ENCODE peak calls at places on chromosome 18, in ten cellular contexts. S is pancreas, P is tibial artery, Q is OCI-LY7, D is Peyer's patch, N is SK-N-SH, K is endodermal cell, I is sigmoid colon, B is upper lobe of left lung, Y is A549. T is an unnamed sample. For H3K4me1, the result is how much of the 10 kb centered on the place peaks cover.

GRCh38 chr18:58202406-58202730 is 158.3 kb downstream of the NEDD4L start:
- DNase-seq in P (no peak), Y (no peak), D (no peak), B (no peak), Q (no peak), S (no peak), K (no peak), N (peak), I (no peak), T (no peak)

GRCh38 chr18:74476154-74476553 is 19.0 kb upstream of the DIPK1C start:
- DNase-seq in Y (no peak), I (no peak), D (no peak), S (no peak), Q (no peak), P (no peak), N (peak), K (peak), B (no peak), T (peak)

GRCh38 chr18:68397241-68398035 is 317.5 kb downstream of the TMX3 start:
- DNase-seq in B (no peak), I (no peak), K (no peak), S (no peak), Q (no peak), N (no peak), D (no peak), Y (no peak), P (no peak), T (no peak)

GRCh38 chr18:7568426-7568825 is 1.3 kb downstream of the PTPRM start:
- DNase-seq in N (peak), Y (no peak), S (peak), B (peak), K (no peak), Q (no peak), P (peak), D (no peak), I (peak), T (peak)

GRCh38 chr18:7645756-7646155 is 78.6 kb downstream of the PTPRM start:
- DNase-seq in D (no peak), B (no peak), P (no peak), I (no peak), Q (no peak), K (no peak), N (no peak), Y (peak), S (no peak), T (no peak)

GRCh38 chr18:21264651-21265050 is 22.6 kb downstream of the GREB1L start:
- DNase-seq in K (no peak), I (no peak), D (no peak), P (no peak), Y (no peak), B (no peak), Q (no peak), N (no peak), S (no peak), T (no peak)

GRCh38 chr18:77106331-77106730 is 26.3 kb downstream of the MBP start:
- DNase-seq in K (no peak), D (peak), N (no peak), Y (no peak), P (no peak), I (no peak), B (no peak), Q (no peak), S (no peak), T (no peak)

GRCh38 chr18:50356036-50356945 is 18.6 kb upstream of the SKA1 start:
- DNase-seq in Q (peak), B (no peak), N (no peak), P (no peak), D (no peak), K (peak), I (no peak), Y (no peak), S (no peak), T (no peak)

GRCh38 chr18:43950062-43950461 is 672.8 kb upstream of the SYT4 start:
- DNase-seq in B (no peak), N (no peak), I (no peak), S (no peak), Y (no peak), Q (no peak), P (no peak), K (no peak), D (no peak), T (no peak)

GRCh38 chr18:77102246-77103040 is 30.1 kb downstream of the MBP start:
- DNase-seq in D (no peak), K (no peak), B (no peak), I (no peak), Y (no peak), S (no peak), Q (peak), N (peak), P (no peak), T (no peak)

GRCh38 chr18:28110924-28111323 is 66.0 kb downstream of the CDH2 start:
- DNase-seq in K (no peak), P (no peak), D (no peak), S (no peak), I (no peak), B (no peak), Y (no peak), N (no peak), Q (no peak), T (no peak)

GRCh38 chr18:50879302-50880107 is 587 bp downstream of the ME2 start:
- DNase-seq in K (peak), B (no peak), S (no peak), D (peak), Q (peak), N (no peak), I (no peak), P (peak), Y (peak), T (peak)

GRCh38 chr18:50970006-50970405 is 2.2 kb downstream of the ELAC1 start:
- DNase-seq in B (no peak), Q (no peak), D (no peak), P (no peak), Y (no peak), S (peak), K (no peak), N (no peak), I (no peak), T (peak)

GRCh38 chr18:79604205-79604912 is 75.2 kb upstream of the CTDP1 start:
- DNase-seq in Q (no peak), Y (no peak), D (no peak), P (peak), N (no peak), B (peak), I (peak), S (peak), K (no peak), T (no peak)

GRCh38 chr18:67652296-67652695 is 135.8 kb upstream of the DSEL start:
- DNase-seq in B (no peak), Q (no peak), Y (no peak), D (no peak), I (no peak), P (no peak), S (no peak), K (no peak), N (peak), T (no peak)

GRCh38 chr18:10499230-10499629 is 26.6 kb upstream of the NAPG start:
- DNase-seq in Q (no peak), P (no peak), B (no peak), N (no peak), K (no peak), S (no peak), D (no peak), Y (no peak), I (no peak), T (no peak)

GRCh38 chr18:44179693-44180092 is 501.0 kb upstream of the SETBP1 start:
- DNase-seq in S (no peak), N (no peak), B (no peak), Q (no peak), D (no peak), Y (no peak), K (no peak), I (no peak), P (no peak), T (no peak)

GRCh38 chr18:42635378-42636048 is 480.0 kb downstream of the RIT2 start:
- DNase-seq in D (no peak), K (peak), S (no peak), B (no peak), P (no peak), Y (peak), N (peak), Q (no peak), I (no peak), T (no peak)
- TF ChIP-seq CTCF in D (no peak), K (peak), S (no peak), B (no peak), P (no peak), Y (no peak), N (peak), Q (no peak), I (no peak), T (no peak)

DNA sequence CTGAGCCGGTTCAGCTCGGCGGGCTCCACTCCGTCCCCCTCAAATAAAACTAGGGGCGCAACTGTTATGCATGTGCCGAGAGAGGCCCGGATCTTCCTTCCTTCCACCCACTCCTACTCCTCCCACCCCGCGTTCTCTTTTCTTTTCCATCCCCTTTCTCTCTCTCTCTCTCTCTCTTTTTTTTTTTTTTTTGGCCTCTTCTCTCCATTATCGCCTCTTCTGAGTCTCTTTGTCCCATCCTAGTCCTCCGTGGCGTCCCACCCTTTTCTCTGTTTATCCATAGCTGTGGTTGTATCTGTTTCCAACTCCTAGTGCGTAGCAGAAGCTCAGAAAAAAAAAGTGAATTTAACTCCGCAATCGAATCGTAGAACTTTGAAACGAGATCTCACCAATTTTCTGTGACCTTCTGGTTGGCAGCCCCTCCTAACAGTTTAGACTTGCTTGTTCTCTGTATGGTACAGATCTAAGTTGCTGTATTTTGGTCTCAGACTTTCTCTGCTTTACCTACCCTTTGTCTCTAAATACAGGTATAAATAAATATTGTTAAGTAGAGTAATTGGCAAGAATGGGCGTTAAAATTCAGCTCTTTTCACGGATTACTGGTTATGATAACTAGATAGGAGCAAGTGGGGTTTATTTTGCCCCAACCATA is 3.6 kb downstream of the RAX start:
- DNase-seq in B (no peak), I (no peak), N (no peak), Q (no peak), D (no peak), S (no peak), Y (no peak), P (no peak), K (no peak), T (no peak)
- H3K27ac ChIP-seq in B (no peak), I (no peak), N (no peak), Q (no peak), D (no peak), S (no peak), Y (no peak), P (no peak), K (no peak), T (no peak)

GRCh38 chr18:12305930-12306629 is 2.0 kb upstream of the TUBB6 start:
- DNase-seq in D (no peak), Y (no peak), S (no peak), I (no peak), Q (no peak), P (peak), K (peak), N (no peak), B (no peak), T (no peak)
- H3K4me1 ChIP-seq in D (under half), Y (under half), S (under half), I (under half), Q (under half), P (under half), K (under half), N (under half), B (under half), T (under half)

GRCh38 chr18:32919799-32920198 is 147.0 kb upstream of the KLHL14 start:
- DNase-seq in P (no peak), I (no peak), K (peak), N (peak), Q (peak), B (no peak), S (no peak), Y (peak), D (peak), T (no peak)
- TF ChIP-seq CTCF in P (no peak), I (no peak), K (peak), N (peak), Q (peak), B (no peak), S (no peak), Y (no peak), D (peak), T (no peak)

T was measured in heart left ventricle.